ENCODE peak calls at places on chromosomes 16 and 17, in eight cellular contexts. One of them, this sample, is unnamed.

GRCh38 chr17:8073627-8074485 is 13.7 kb downstream of the ALOX12B start:
- DNase-seq in dorsolateral prefrontal cortex: peak; percentile 46
- DNase-seq in uterus: peak; percentile 52
- DNase-seq in foreskin fibroblast: peak; percentile 74
- DNase-seq in A549: peak; percentile 91
- DNase-seq in MM.1S: peak; percentile 68
- DNase-seq in CD4-positive, CD25-positive, alpha-beta regulatory T cell: peak; percentile 73
- DNase-seq in mucosa of descending colon: peak; percentile 86
- DNase-seq in this sample: peak; percentile 24

GRCh38 chr17:77433385-77434135 is 292.8 kb downstream of the SEC14L1 start:
- DNase-seq in MM.1S: no peak
- DNase-seq in dorsolateral prefrontal cortex: no peak
- DNase-seq in uterus: peak; percentile 77
- DNase-seq in A549: no peak
- DNase-seq in CD4-positive, CD25-positive, alpha-beta regulatory T cell: no peak
- DNase-seq in foreskin fibroblast: peak; percentile 88
- DNase-seq in mucosa of descending colon: no peak
- DNase-seq in this sample: peak; percentile 64

GRCh38 chr17:2094891-2095535 is 40.1 kb downstream of the HIC1 start:
- DNase-seq in CD4-positive, CD25-positive, alpha-beta regulatory T cell: no peak
- DNase-seq in dorsolateral prefrontal cortex: peak; percentile 77
- DNase-seq in foreskin fibroblast: peak; percentile 80
- DNase-seq in mucosa of descending colon: no peak
- DNase-seq in uterus: peak; percentile 62
- DNase-seq in MM.1S: no peak
- DNase-seq in A549: no peak
- DNase-seq in this sample: peak; percentile 82

GRCh38 chr16:2236362-2237075 is at the start of gene DNASE1L2:
- DNase-seq in dorsolateral prefrontal cortex: no peak
- DNase-seq in MM.1S: no peak
- DNase-seq in uterus: no peak
- DNase-seq in foreskin fibroblast: peak; percentile 66
- DNase-seq in CD4-positive, CD25-positive, alpha-beta regulatory T cell: no peak
- DNase-seq in A549: no peak
- DNase-seq in mucosa of descending colon: peak; percentile 52
- DNase-seq in this sample: no peak

GRCh38 chr16:813204-813915 is 12.8 kb upstream of the GNG13 start:
- DNase-seq in CD4-positive, CD25-positive, alpha-beta regulatory T cell: no peak
- DNase-seq in mucosa of descending colon: no peak
- DNase-seq in dorsolateral prefrontal cortex: peak; percentile 52
- DNase-seq in uterus: no peak
- DNase-seq in A549: peak; percentile 63
- DNase-seq in MM.1S: no peak
- DNase-seq in foreskin fibroblast: peak; percentile 76
- DNase-seq in this sample: peak; percentile 2

GRCh38 chr16:49473773-49474172 is 100.2 kb downstream of the C16orf78 start:
- DNase-seq in A549: no peak
- DNase-seq in MM.1S: no peak
- DNase-seq in dorsolateral prefrontal cortex: peak; percentile 26
- DNase-seq in mucosa of descending colon: no peak
- DNase-seq in CD4-positive, CD25-positive, alpha-beta regulatory T cell: no peak
- DNase-seq in uterus: peak; percentile 1
- DNase-seq in foreskin fibroblast: no peak
- DNase-seq in this sample: no peak

GRCh38 chr16:22784690-22785214 is 29.2 kb upstream of the HS3ST2 start:
- DNase-seq in dorsolateral prefrontal cortex: no peak
- DNase-seq in uterus: no peak
- DNase-seq in foreskin fibroblast: no peak
- DNase-seq in CD4-positive, CD25-positive, alpha-beta regulatory T cell: no peak
- DNase-seq in MM.1S: no peak
- DNase-seq in A549: no peak
- DNase-seq in mucosa of descending colon: no peak
- DNase-seq in this sample: no peak

GRCh38 chr17:73969956-73970355 is 233.5 kb upstream of the RPL38 start:
- DNase-seq in CD4-positive, CD25-positive, alpha-beta regulatory T cell: no peak
- DNase-seq in MM.1S: no peak
- DNase-seq in uterus: no peak
- DNase-seq in mucosa of descending colon: no peak
- DNase-seq in A549: no peak
- DNase-seq in dorsolateral prefrontal cortex: no peak
- DNase-seq in foreskin fibroblast: no peak
- DNase-seq in this sample: no peak

GRCh38 chr16:68412061-68412460 is 36.2 kb downstream of the SMPD3 start:
- DNase-seq in mucosa of descending colon: no peak
- DNase-seq in CD4-positive, CD25-positive, alpha-beta regulatory T cell: no peak
- DNase-seq in MM.1S: no peak
- DNase-seq in foreskin fibroblast: no peak
- DNase-seq in A549: no peak
- DNase-seq in dorsolateral prefrontal cortex: no peak
- DNase-seq in uterus: no peak
- DNase-seq in this sample: no peak

GRCh38 chr17:81576621-81577277 is 24.6 kb upstream of the FAAP100 start:
- DNase-seq in mucosa of descending colon: no peak
- DNase-seq in uterus: no peak
- DNase-seq in foreskin fibroblast: peak; percentile 81
- DNase-seq in MM.1S: no peak
- DNase-seq in A549: peak; percentile 99
- DNase-seq in CD4-positive, CD25-positive, alpha-beta regulatory T cell: no peak
- DNase-seq in dorsolateral prefrontal cortex: no peak
- DNase-seq in this sample: peak; percentile 78

GRCh38 chr17:43703630-43704029 is 41.9 kb upstream of the MEOX1 start:
- DNase-seq in foreskin fibroblast: no peak
- DNase-seq in uterus: no peak
- DNase-seq in A549: no peak
- DNase-seq in CD4-positive, CD25-positive, alpha-beta regulatory T cell: no peak
- DNase-seq in MM.1S: no peak
- DNase-seq in mucosa of descending colon: no peak
- DNase-seq in dorsolateral prefrontal cortex: no peak
- DNase-seq in this sample: no peak

GRCh38 chr17:19388791-19389190 is 1.8 kb upstream of the MFAP4 start:
- DNase-seq in A549: no peak
- DNase-seq in mucosa of descending colon: peak; percentile 12
- DNase-seq in foreskin fibroblast: no peak
- DNase-seq in CD4-positive, CD25-positive, alpha-beta regulatory T cell: no peak
- DNase-seq in dorsolateral prefrontal cortex: peak; percentile 9
- DNase-seq in MM.1S: no peak
- DNase-seq in uterus: peak; percentile 55
- DNase-seq in this sample: no peak

DNA sequence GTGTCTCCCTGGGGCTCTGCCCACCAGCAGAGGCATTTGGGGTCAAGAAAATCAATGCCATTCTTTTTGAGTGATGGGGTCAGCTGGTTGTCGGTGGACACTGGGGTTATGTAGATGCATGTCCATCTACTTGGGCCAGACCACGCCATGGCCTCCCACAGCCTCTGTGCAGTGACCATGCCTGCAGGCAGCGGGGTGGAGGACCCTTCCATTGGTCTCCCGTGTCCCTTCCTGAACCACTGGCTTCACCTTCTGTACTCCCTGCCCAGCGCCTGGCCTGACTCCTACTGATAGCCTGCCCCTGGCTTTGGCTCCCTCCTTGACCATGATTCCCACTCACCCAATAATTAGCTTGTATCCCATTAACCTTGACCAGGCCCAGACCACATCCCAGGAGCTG is 28.0 kb upstream of the SPNS3 start:
- DNase-seq in CD4-positive, CD25-positive, alpha-beta regulatory T cell: no peak
- DNase-seq in mucosa of descending colon: no peak
- DNase-seq in MM.1S: no peak
- DNase-seq in A549: no peak
- DNase-seq in foreskin fibroblast: no peak
- DNase-seq in uterus: no peak
- DNase-seq in dorsolateral prefrontal cortex: no peak
- DNase-seq in this sample: no peak
- H3K4me3 ChIP-seq in CD4-positive, CD25-positive, alpha-beta regulatory T cell: no peak overlapping the region
- H3K4me3 ChIP-seq in mucosa of descending colon: no peak overlapping the region
- H3K4me3 ChIP-seq in MM.1S: no peak overlapping the region
- H3K4me3 ChIP-seq in A549: no peak overlapping the region
- H3K4me3 ChIP-seq in foreskin fibroblast: no peak overlapping the region
- H3K4me3 ChIP-seq in uterus: no peak overlapping the region
- H3K4me3 ChIP-seq in dorsolateral prefrontal cortex: no peak overlapping the region
- H3K4me3 ChIP-seq in this sample: no peak overlapping the region

GRCh38 chr17:4839221-4839620 is 6.1 kb downstream of the MINK1 start:
- DNase-seq in dorsolateral prefrontal cortex: no peak
- DNase-seq in MM.1S: no peak
- DNase-seq in foreskin fibroblast: no peak
- DNase-seq in A549: no peak
- DNase-seq in uterus: no peak
- DNase-seq in mucosa of descending colon: no peak
- DNase-seq in CD4-positive, CD25-positive, alpha-beta regulatory T cell: no peak
- DNase-seq in this sample: no peak
- H3K4me3 ChIP-seq in dorsolateral prefrontal cortex: no peak overlapping the region
- H3K4me3 ChIP-seq in MM.1S: no peak overlapping the region
- H3K4me3 ChIP-seq in foreskin fibroblast: no peak overlapping the region
- H3K4me3 ChIP-seq in A549: no peak overlapping the region
- H3K4me3 ChIP-seq in uterus: no peak overlapping the region
- H3K4me3 ChIP-seq in mucosa of descending colon: no peak overlapping the region
- H3K4me3 ChIP-seq in CD4-positive, CD25-positive, alpha-beta regulatory T cell: no peak overlapping the region
- H3K4me3 ChIP-seq in this sample: no peak overlapping the region

GRCh38 chr17:38625482-38625881 is 19.7 kb upstream of the SRCIN1 start:
- DNase-seq in foreskin fibroblast: no peak
- DNase-seq in uterus: no peak
- DNase-seq in MM.1S: no peak
- DNase-seq in mucosa of descending colon: no peak
- DNase-seq in dorsolateral prefrontal cortex: no peak
- DNase-seq in CD4-positive, CD25-positive, alpha-beta regulatory T cell: no peak
- DNase-seq in A549: no peak
- DNase-seq in this sample: no peak
- H3K4me3 ChIP-seq in foreskin fibroblast: no peak overlapping the region
- H3K4me3 ChIP-seq in uterus: no peak overlapping the region
- H3K4me3 ChIP-seq in MM.1S: no peak overlapping the region
- H3K4me3 ChIP-seq in mucosa of descending colon: no peak overlapping the region
- H3K4me3 ChIP-seq in dorsolateral prefrontal cortex: no peak overlapping the region
- H3K4me3 ChIP-seq in CD4-positive, CD25-positive, alpha-beta regulatory T cell: no peak overlapping the region
- H3K4me3 ChIP-seq in A549: no peak overlapping the region
- H3K4me3 ChIP-seq in this sample: no peak overlapping the region

GRCh38 chr17:353213-353837 is 718 bp upstream of the RPH3AL start:
- DNase-seq in uterus: no peak
- DNase-seq in A549: peak; percentile 32
- DNase-seq in dorsolateral prefrontal cortex: no peak
- DNase-seq in mucosa of descending colon: peak; percentile 39
- DNase-seq in foreskin fibroblast: no peak
- DNase-seq in CD4-positive, CD25-positive, alpha-beta regulatory T cell: no peak
- DNase-seq in MM.1S: no peak
- DNase-seq in this sample: no peak

GRCh38 chr17:352421-353212 is at the start of gene RPH3AL:
- DNase-seq in CD4-positive, CD25-positive, alpha-beta regulatory T cell: no peak
- DNase-seq in A549: peak; percentile 94
- DNase-seq in dorsolateral prefrontal cortex: no peak
- DNase-seq in MM.1S: no peak
- DNase-seq in uterus: no peak
- DNase-seq in foreskin fibroblast: no peak
- DNase-seq in mucosa of descending colon: peak; percentile 81
- DNase-seq in this sample: peak; percentile 24

GRCh38 chr17:351436-351713 is 1.2 kb downstream of the RPH3AL start:
- DNase-seq in dorsolateral prefrontal cortex: no peak
- DNase-seq in foreskin fibroblast: no peak
- DNase-seq in MM.1S: no peak
- DNase-seq in uterus: no peak
- DNase-seq in A549: no peak
- DNase-seq in mucosa of descending colon: peak; percentile 29
- DNase-seq in CD4-positive, CD25-positive, alpha-beta regulatory T cell: no peak
- DNase-seq in this sample: no peak

GRCh38 chr17:350706-351435 is 1.7 kb downstream of the RPH3AL start:
- DNase-seq in foreskin fibroblast: peak; percentile 50
- DNase-seq in CD4-positive, CD25-positive, alpha-beta regulatory T cell: no peak
- DNase-seq in dorsolateral prefrontal cortex: no peak
- DNase-seq in uterus: peak; percentile 75
- DNase-seq in A549: peak; percentile 86
- DNase-seq in mucosa of descending colon: peak; percentile 84
- DNase-seq in MM.1S: no peak
- DNase-seq in this sample: no peak

DNA sequence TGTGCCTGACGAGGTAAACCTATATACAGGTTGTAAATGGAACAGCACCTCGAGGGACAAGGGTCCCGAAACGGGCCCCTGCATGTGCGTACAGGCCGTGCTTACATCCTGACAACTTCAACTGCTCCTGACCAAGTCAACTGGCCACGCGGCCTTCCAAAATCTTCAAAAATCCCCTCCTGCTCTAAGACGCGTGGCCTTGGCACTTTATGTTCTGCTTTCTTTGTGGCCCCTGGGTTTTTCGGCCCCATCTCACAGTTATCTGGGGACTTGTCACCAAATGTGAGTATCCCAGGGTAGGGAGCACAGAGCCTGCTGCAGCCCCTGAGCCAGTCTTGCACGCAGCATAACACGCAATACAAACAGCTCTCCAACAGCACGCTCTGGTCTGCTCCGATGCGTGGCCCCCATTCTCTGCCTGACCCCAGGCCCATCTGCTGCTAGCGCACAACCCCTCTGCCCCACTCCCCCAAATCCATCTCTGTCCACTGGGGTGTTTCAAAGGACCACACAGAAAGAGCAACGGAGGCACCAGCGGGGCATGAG is 659 bp downstream of the RPH3AL start:
- DNase-seq in mucosa of descending colon: no peak
- DNase-seq in A549: no peak
- DNase-seq in foreskin fibroblast: no peak
- DNase-seq in dorsolateral prefrontal cortex: no peak
- DNase-seq in uterus: no peak
- DNase-seq in MM.1S: no peak
- DNase-seq in CD4-positive, CD25-positive, alpha-beta regulatory T cell: no peak
- DNase-seq in this sample: no peak
- H3K4me3 ChIP-seq in mucosa of descending colon: no peak overlapping the region
- H3K4me3 ChIP-seq in A549: peak overlapping the region; percentile 48
- H3K4me3 ChIP-seq in foreskin fibroblast: no peak overlapping the region
- H3K4me3 ChIP-seq in dorsolateral prefrontal cortex: no peak overlapping the region
- H3K4me3 ChIP-seq in uterus: no peak overlapping the region
- H3K4me3 ChIP-seq in MM.1S: no peak overlapping the region
- H3K4me3 ChIP-seq in CD4-positive, CD25-positive, alpha-beta regulatory T cell: no peak overlapping the region
- H3K4me3 ChIP-seq in this sample: no peak overlapping the region